ENCODE peak calls at places on chromosomes 11 and 22, in eight cellular contexts. F is brain microvascular endothelial cell, M is EH, V is NCI-H524, L is NCI-H774, B is left colon, U is midbrain, A is hepatic stellate cell. H is an unnamed sample.

GRCh38 chr11:64928957-64929356 is 4.5 kb downstream of the PPP2R5B start:
- DNase-seq in F (no peak), M (no peak), V (no peak), L (no peak), B (no peak), U (no peak), A (no peak), H (no peak)

GRCh38 chr11:34653851-34654490 is 33.1 kb downstream of the EHF start:
- DNase-seq in F (peak; percentile 95), M (peak; percentile 96), V (no peak), L (no peak), B (no peak), U (no peak), A (peak; percentile 58), H (no peak)

GRCh38 chr11:37364246-37364839 is 766.3 kb upstream of the RAG2 start:
- DNase-seq in F (no peak), M (no peak), V (no peak), L (no peak), B (no peak), U (no peak), A (no peak), H (no peak)

GRCh38 chr11:81253226-81253625 is 1480.4 kb downstream of the FAM181B start:
- DNase-seq in F (no peak), M (no peak), V (no peak), L (no peak), B (no peak), U (no peak), A (no peak), H (no peak)

GRCh38 chr22:31162015-31162765 is 2.2 kb downstream of the RNF185 start:
- DNase-seq in F (no peak), M (peak; percentile 35), V (no peak), L (no peak), B (no peak), U (no peak), A (no peak), H (no peak)

GRCh38 chr22:42330953-42331525 is 60.6 kb upstream of the TCF20 start:
- DNase-seq in F (no peak), M (no peak), V (peak; percentile 72), L (no peak), B (no peak), U (no peak), A (no peak), H (no peak)

GRCh38 chr11:58745705-58746364 is 14.1 kb upstream of the GLYAT start:
- DNase-seq in F (no peak), M (no peak), V (no peak), L (no peak), B (no peak), U (no peak), A (no peak), H (no peak)

GRCh38 chr11:130403301-130403804 is 25.1 kb downstream of the ADAMTS8 start:
- DNase-seq in F (peak; percentile 89), M (peak; percentile 85), V (no peak), L (no peak), B (no peak), U (peak; percentile 40), A (peak; percentile 80), H (no peak)

H was measured in G401.